ENCODE peak calls at places on chromosomes 12 and 14, in eight cellular contexts. O is astrocyte of the spinal cord, S is AG04449, P is foreskin fibroblast, C is ovary, J is HFF-Myc, Y is dorsolateral prefrontal cortex, B is choroid plexus epithelial cell. Z is an unnamed sample.

GRCh38 chr12:132140918-132141841 is 2.9 kb downstream of the DDX51 start:
- DNase-seq in Y (no peak), B (no peak), O (no peak), P (no peak), S (no peak), C (no peak), J (no peak), Z (no peak)

GRCh38 chr14:51478241-51478640 is 173.5 kb upstream of the FRMD6 start:
- DNase-seq in Y (no peak), O (no peak), J (no peak), S (peak; percentile 54), C (no peak), P (no peak), B (no peak), Z (no peak)

GRCh38 chr12:40726366-40726765 is 34.1 kb downstream of the CNTN1 start:
- DNase-seq in B (no peak), C (no peak), S (no peak), P (no peak), J (no peak), O (no peak), Y (no peak), Z (no peak)

GRCh38 chr12:6548556-6549378 is 7.1 kb downstream of the IFFO1 start:
- DNase-seq in B (peak; percentile 66), Y (no peak), J (no peak), S (no peak), P (peak; percentile 85), C (no peak), O (peak; percentile 80), Z (no peak)

GRCh38 chr12:8078400-8078799 is 3.7 kb upstream of the NECAP1 start:
- DNase-seq in O (peak; percentile 86), C (peak; percentile 31), B (peak; percentile 94), P (peak; percentile 88), Y (peak; percentile 32), S (peak; percentile 52), J (peak; percentile 56), Z (peak; percentile 34)

GRCh38 chr12:101343893-101344292 is 63.7 kb downstream of the ARL1 start:
- DNase-seq in P (no peak), C (no peak), S (no peak), B (no peak), J (no peak), Y (no peak), O (no peak), Z (no peak)

GRCh38 chr14:56243110-56243509 is 124.9 kb downstream of the PELI2 start:
- DNase-seq in P (peak; percentile 10), J (no peak), O (no peak), S (no peak), C (no peak), B (peak; percentile 14), Y (no peak), Z (no peak)

GRCh38 chr14:32043624-32044023 is 33.5 kb upstream of the ARHGAP5 start:
- DNase-seq in S (no peak), Y (no peak), O (no peak), B (no peak), C (no peak), J (no peak), P (no peak), Z (no peak)

GRCh38 chr12:27840229-27840999 is 60.4 kb upstream of the MANSC4 start:
- DNase-seq in B (peak; percentile 42), S (no peak), P (peak; percentile 39), O (no peak), J (no peak), C (no peak), Y (no peak), Z (no peak)

GRCh38 chr12:82745807-82746206 is 59.1 kb downstream of the TMTC2 start:
- DNase-seq in P (no peak), J (no peak), C (no peak), Y (no peak), S (no peak), O (no peak), B (no peak), Z (no peak)

GRCh38 chr12:102847131-102847530 is 69.9 kb downstream of the PAH start:
- DNase-seq in B (no peak), O (no peak), Y (no peak), J (no peak), C (no peak), P (no peak), S (no peak), Z (peak; percentile 34)

GRCh38 chr14:72480465-72481243 is 413.2 kb downstream of the DPF3 start:
- DNase-seq in B (no peak), S (no peak), O (no peak), J (no peak), C (no peak), Y (no peak), P (no peak), Z (no peak)

GRCh38 chr14:58540693-58541092 is 97.1 kb upstream of the DACT1 start:
- DNase-seq in C (no peak), J (no peak), B (no peak), S (no peak), O (no peak), P (no peak), Y (no peak), Z (no peak)

DNA sequence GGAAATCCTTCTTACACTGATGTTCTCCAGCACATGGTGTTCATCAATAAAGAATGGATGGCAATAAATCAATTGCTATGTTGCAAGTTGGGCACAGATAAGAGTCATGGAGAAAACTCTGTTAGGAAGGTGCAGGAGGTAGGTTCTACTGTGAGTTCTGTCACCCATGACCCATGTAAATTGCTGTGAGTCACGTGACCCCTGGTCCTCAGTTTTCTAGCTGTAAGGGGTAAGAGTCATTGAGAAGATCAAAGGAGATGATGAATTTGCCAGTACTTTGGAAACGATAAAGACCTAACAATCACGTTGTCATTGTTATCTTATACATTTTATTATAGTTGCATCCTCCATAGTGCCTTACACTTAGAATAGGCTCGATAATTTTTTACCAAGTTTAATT is 235.2 kb upstream of the ARID2 start:
- DNase-seq in P (no peak), B (no peak), O (no peak), J (no peak), C (no peak), S (no peak), Y (no peak), Z (no peak)
- H3K4me3 ChIP-seq in P (no peak overlapping the region), B (no peak overlapping the region), O (no peak overlapping the region), J (no peak overlapping the region), C (no peak overlapping the region), S (no peak overlapping the region), Y (no peak overlapping the region), Z (no peak overlapping the region)

GRCh38 chr14:67882973-67883372 is 63.4 kb downstream of the RAD51B start:
- DNase-seq in S (no peak), J (no peak), B (peak; percentile 5), P (no peak), C (no peak), Y (no peak), O (no peak), Z (no peak)

GRCh38 chr14:67887478-67887877 is 67.9 kb downstream of the RAD51B start:
- DNase-seq in J (no peak), P (no peak), Y (no peak), S (no peak), O (no peak), B (no peak), C (no peak), Z (no peak)

GRCh38 chr14:67886221-67886620 is 66.6 kb downstream of the RAD51B start:
- DNase-seq in C (no peak), P (no peak), B (no peak), Y (no peak), J (no peak), S (no peak), O (no peak), Z (no peak)

GRCh38 chr14:67881225-67881624 is 61.6 kb downstream of the RAD51B start:
- DNase-seq in O (no peak), Y (no peak), J (no peak), C (no peak), S (no peak), P (no peak), B (no peak), Z (no peak)

GRCh38 chr14:67883717-67884116 is 64.1 kb downstream of the RAD51B start:
- DNase-seq in O (peak; percentile 19), S (no peak), P (peak; percentile 19), J (no peak), Y (no peak), B (peak; percentile 43), C (no peak), Z (no peak)
- TF ChIP-seq CTCF in O (no peak), S (no peak), P (no peak), J (no peak), Y (no peak), B (peak; percentile 26), C (peak; percentile 15), Z (peak; percentile 5)

DNA sequence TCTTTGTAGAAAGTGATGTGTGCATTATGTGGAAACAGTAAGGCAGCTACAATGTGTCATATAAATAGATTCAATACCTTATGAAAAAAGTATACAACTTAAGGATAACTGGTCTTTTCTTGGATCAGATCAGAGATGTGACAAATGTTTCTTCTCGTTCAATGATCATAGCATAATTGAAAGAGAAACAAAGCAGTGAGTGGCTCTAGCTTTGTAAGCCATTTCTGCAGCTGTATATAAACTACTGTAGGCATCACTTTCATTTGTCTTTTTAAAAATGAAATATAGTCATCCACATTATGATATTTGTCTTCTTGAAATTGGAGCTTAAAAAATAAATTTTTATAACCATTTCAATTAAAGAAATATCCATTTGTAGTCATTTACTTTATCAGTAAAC is 63.8 kb upstream of the LMO3 start:
- DNase-seq in C (no peak), Y (no peak), B (no peak), S (no peak), J (no peak), O (no peak), P (no peak), Z (no peak)
- H3K4me3 ChIP-seq in C (no peak overlapping the region), Y (no peak overlapping the region), B (no peak overlapping the region), S (no peak overlapping the region), J (no peak overlapping the region), O (no peak overlapping the region), P (no peak overlapping the region), Z (no peak overlapping the region)

GRCh38 chr14:22164616-22165015 is 424.4 kb downstream of the DAD1 start:
- DNase-seq in B (peak; percentile 11), Y (no peak), C (no peak), P (no peak), O (peak; percentile 19), J (no peak), S (no peak), Z (no peak)

GRCh38 chr14:22163051-22163450 is 426.0 kb downstream of the DAD1 start:
- DNase-seq in J (no peak), B (peak; percentile 58), O (peak; percentile 40), C (no peak), Y (no peak), P (no peak), S (no peak), Z (no peak)

DNA sequence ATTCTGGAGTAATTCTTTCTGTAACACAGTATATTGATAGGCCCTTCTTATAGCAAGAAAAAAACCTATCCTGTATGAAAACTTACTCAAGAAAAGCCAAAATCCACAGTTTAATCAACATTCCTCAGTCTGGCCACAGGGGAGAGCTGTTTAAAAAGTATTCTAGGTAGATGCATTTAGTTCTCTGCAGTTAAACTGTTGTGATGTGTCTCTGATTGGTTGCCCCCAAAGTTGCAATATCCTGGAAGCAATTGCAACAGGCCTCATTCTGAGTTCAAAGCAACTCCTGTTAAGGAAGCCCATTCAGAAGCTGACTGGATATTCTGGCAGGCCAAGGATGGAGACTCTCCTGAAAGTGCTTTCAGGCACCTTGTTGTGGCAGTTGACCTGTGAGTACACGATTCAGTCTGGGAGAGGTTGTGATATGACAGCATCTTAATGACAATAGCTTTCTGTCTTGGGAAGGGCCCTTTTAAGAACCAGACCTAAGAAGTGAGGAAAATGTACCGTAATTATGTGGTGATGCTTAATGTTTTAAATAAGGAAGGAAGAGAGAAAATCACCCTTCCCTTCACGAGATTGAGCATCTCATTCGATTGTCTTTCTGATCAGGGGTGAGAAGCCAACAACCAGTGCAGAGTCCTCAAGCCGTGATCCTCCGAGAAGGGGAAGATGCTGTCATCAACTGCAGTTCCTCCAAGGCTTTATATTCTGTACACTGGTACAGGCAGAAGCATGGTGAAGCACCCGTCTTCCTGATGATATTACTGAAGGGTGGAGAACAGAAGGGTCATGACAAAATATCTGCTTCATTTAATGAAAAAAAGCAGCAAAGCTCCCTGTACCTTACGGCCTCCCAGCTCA is 420.7 kb downstream of the DAD1 start:
- DNase-seq in S (no peak), P (no peak), B (peak; percentile 65), O (peak; percentile 41), J (no peak), C (no peak), Y (no peak), Z (no peak)
- TF ChIP-seq CTCF in S (no peak), P (no peak), B (peak; percentile 28), O (peak; percentile 19), J (no peak), C (no peak), Y (no peak), Z (no peak)